ENCODE peak calls at places on chromosomes 11 and 22, in four cellular contexts. One of them, this sample, is unnamed.

GRCh38 chr11:42066113-42066512 is 606.7 kb upstream of the LRRC4C start:
- DNase-seq in HFFc6: no peak
- DNase-seq in kidney glomerular epithelial cell: no peak
- DNase-seq in stimulated activated CD4-positive, alpha-beta T cell treated with anti-CD3 and anti-CD28 coated beads, Interleukin-2, amount 100 ng/mL, for 48 hours: no peak
- DNase-seq in this sample: no peak

GRCh38 chr11:11620251-11620965 is 1.4 kb downstream of the GALNT18 start:
- DNase-seq in HFFc6: no peak
- DNase-seq in stimulated activated CD4-positive, alpha-beta T cell treated with anti-CD3 and anti-CD28 coated beads, Interleukin-2, amount 100 ng/mL, for 48 hours: peak
- DNase-seq in kidney glomerular epithelial cell: no peak
- DNase-seq in this sample: no peak

GRCh38 chr22:28817919-28818859 is 17.8 kb upstream of the XBP1 start:
- DNase-seq in HFFc6: no peak
- DNase-seq in stimulated activated CD4-positive, alpha-beta T cell treated with anti-CD3 and anti-CD28 coated beads, Interleukin-2, amount 100 ng/mL, for 48 hours: no peak
- DNase-seq in kidney glomerular epithelial cell: peak
- DNase-seq in this sample: peak

GRCh38 chr11:110838808-110839207 is 126.6 kb upstream of the ARHGAP20 start:
- DNase-seq in HFFc6: no peak
- DNase-seq in stimulated activated CD4-positive, alpha-beta T cell treated with anti-CD3 and anti-CD28 coated beads, Interleukin-2, amount 100 ng/mL, for 48 hours: no peak
- DNase-seq in kidney glomerular epithelial cell: no peak
- DNase-seq in this sample: no peak

GRCh38 chr22:49862408-49862776 is 8.7 kb downstream of the ZBED4 start:
- DNase-seq in kidney glomerular epithelial cell: no peak
- DNase-seq in stimulated activated CD4-positive, alpha-beta T cell treated with anti-CD3 and anti-CD28 coated beads, Interleukin-2, amount 100 ng/mL, for 48 hours: no peak
- DNase-seq in HFFc6: no peak
- DNase-seq in this sample: no peak

GRCh38 chr11:574632-575323 is 1.5 kb upstream of the PHRF1 start:
- DNase-seq in stimulated activated CD4-positive, alpha-beta T cell treated with anti-CD3 and anti-CD28 coated beads, Interleukin-2, amount 100 ng/mL, for 48 hours: no peak
- DNase-seq in kidney glomerular epithelial cell: no peak
- DNase-seq in HFFc6: no peak
- DNase-seq in this sample: no peak

GRCh38 chr11:69472766-69473519 is 8.5 kb upstream of the LINC01488 start:
- DNase-seq in stimulated activated CD4-positive, alpha-beta T cell treated with anti-CD3 and anti-CD28 coated beads, Interleukin-2, amount 100 ng/mL, for 48 hours: no peak
- DNase-seq in kidney glomerular epithelial cell: no peak
- DNase-seq in HFFc6: no peak
- DNase-seq in this sample: no peak

GRCh38 chr11:69950120-69950519 is 128.0 kb upstream of the ANO1 start:
- DNase-seq in stimulated activated CD4-positive, alpha-beta T cell treated with anti-CD3 and anti-CD28 coated beads, Interleukin-2, amount 100 ng/mL, for 48 hours: peak
- DNase-seq in kidney glomerular epithelial cell: no peak
- DNase-seq in HFFc6: no peak
- DNase-seq in this sample: no peak

GRCh38 chr22:50531546-50532352 is 1.9 kb upstream of the TYMP start:
- DNase-seq in kidney glomerular epithelial cell: peak
- DNase-seq in stimulated activated CD4-positive, alpha-beta T cell treated with anti-CD3 and anti-CD28 coated beads, Interleukin-2, amount 100 ng/mL, for 48 hours: peak
- DNase-seq in HFFc6: peak
- DNase-seq in this sample: no peak